ENCODE peak calls at places on chromosome 16, in eight cellular contexts. Q, R, I, J, S, K, A and H are unnamed samples.

GRCh38 chr16:53482123-53482522 is 20.9 kb downstream of the AKTIP start:
- DNase-seq in Q (no peak), R (no peak), I (no peak), J (no peak), S (no peak), K (no peak), A (no peak), H (no peak)

GRCh38 chr16:64892843-64893242 is 229.0 kb downstream of the CDH11 start:
- DNase-seq in Q (peak), R (no peak), I (no peak), J (no peak), S (no peak), K (no peak), A (no peak), H (no peak)

GRCh38 chr16:5075637-5076036 is 4.0 kb downstream of the ALG1 start:
- DNase-seq in Q (no peak), R (no peak), I (no peak), J (no peak), S (no peak), K (no peak), A (peak), H (no peak)

GRCh38 chr16:6125483-6126259 is 1028.1 kb upstream of the EEF2KMT start:
- DNase-seq in Q (no peak), R (no peak), I (no peak), J (no peak), S (no peak), K (no peak), A (no peak), H (no peak)

GRCh38 chr16:87701066-87701425 is 64.7 kb downstream of the KLHDC4 start:
- DNase-seq in Q (no peak), R (no peak), I (no peak), J (no peak), S (no peak), K (no peak), A (no peak), H (no peak)

GRCh38 chr16:66539628-66540469 is 10.1 kb downstream of the TK2 start:
- DNase-seq in Q (no peak), R (no peak), I (peak), J (no peak), S (no peak), K (no peak), A (no peak), H (no peak)

GRCh38 chr16:12898556-12898955 is 2.8 kb upstream of the SHISA9 start:
- DNase-seq in Q (no peak), R (no peak), I (no peak), J (no peak), S (no peak), K (no peak), A (peak), H (no peak)

GRCh38 chr16:75011634-75012307 is 12.9 kb downstream of the ZNRF1 start:
- DNase-seq in Q (peak), R (no peak), I (peak), J (no peak), S (peak), K (no peak), A (no peak), H (no peak)

GRCh38 chr16:74936902-74937560 is 47.9 kb downstream of the WDR59 start:
- DNase-seq in Q (peak), R (no peak), I (peak), J (no peak), S (no peak), K (no peak), A (no peak), H (no peak)

GRCh38 chr16:2148714-2149629 is 547 bp downstream of the RAB26 start:
- DNase-seq in Q (peak), R (no peak), I (peak), J (no peak), S (no peak), K (no peak), A (peak), H (peak)

GRCh38 chr16:6165330-6165984 is 1067.9 kb upstream of the EEF2KMT start:
- DNase-seq in Q (peak), R (no peak), I (no peak), J (no peak), S (no peak), K (no peak), A (no peak), H (no peak)

GRCh38 chr16:84647830-84648594 is at the start of gene KLHL36:
- DNase-seq in Q (peak), R (no peak), I (peak), J (peak), S (peak), K (peak), A (peak), H (peak)

GRCh38 chr16:20674684-20675487 is 22.6 kb downstream of the ACSM1 start:
- DNase-seq in Q (peak), R (no peak), I (peak), J (no peak), S (no peak), K (no peak), A (peak), H (no peak)

GRCh38 chr16:46857261-46857962 is 26.4 kb upstream of the C16orf87 start:
- DNase-seq in Q (peak), R (peak), I (peak), J (no peak), S (no peak), K (peak), A (no peak), H (peak)

GRCh38 chr16:17125671-17126070 is 345.1 kb downstream of the XYLT1 start:
- DNase-seq in Q (no peak), R (no peak), I (no peak), J (no peak), S (no peak), K (no peak), A (no peak), H (no peak)

GRCh38 chr16:51392651-51393187 is 241.6 kb upstream of the SALL1 start:
- DNase-seq in Q (peak), R (no peak), I (no peak), J (no peak), S (no peak), K (no peak), A (peak), H (no peak)

GRCh38 chr16:77344306-77344705 is 90.5 kb downstream of the ADAMTS18 start:
- DNase-seq in Q (no peak), R (no peak), I (no peak), J (no peak), S (no peak), K (no peak), A (no peak), H (no peak)

GRCh38 chr16:69523571-69523970 is 42.2 kb upstream of the NFAT5 start:
- DNase-seq in Q (no peak), R (no peak), I (no peak), J (no peak), S (no peak), K (no peak), A (no peak), H (no peak)

GRCh38 chr16:24514096-24514495 is 25.3 kb upstream of the RBBP6 start:
- DNase-seq in Q (no peak), R (no peak), I (no peak), J (no peak), S (no peak), K (no peak), A (no peak), H (no peak)

GRCh38 chr16:27208809-27209208 is 5.5 kb downstream of the KDM8 start:
- DNase-seq in Q (no peak), R (no peak), I (no peak), J (no peak), S (no peak), K (no peak), A (no peak), H (no peak)

GRCh38 chr16:5321925-5322324 is 224.3 kb upstream of the EEF2KMT start:
- DNase-seq in Q (no peak), R (no peak), I (peak), J (no peak), S (no peak), K (no peak), A (no peak), H (no peak)

GRCh38 chr16:65657556-65657955 is 535.7 kb upstream of the CDH11 start:
- DNase-seq in Q (no peak), R (no peak), I (no peak), J (no peak), S (no peak), K (no peak), A (peak), H (no peak)

GRCh38 chr16:72013888-72014538 is 5.5 kb downstream of the DHODH start:
- DNase-seq in Q (no peak), R (no peak), I (no peak), J (no peak), S (no peak), K (no peak), A (peak), H (no peak)

GRCh38 chr16:4521971-4522623 is 16.5 kb downstream of the CDIP1 start:
- DNase-seq in Q (peak), R (no peak), I (no peak), J (no peak), S (no peak), K (peak), A (no peak), H (no peak)

GRCh38 chr16:67697407-67697806 is 21.7 kb downstream of the GFOD2 start:
- DNase-seq in Q (no peak), R (no peak), I (no peak), J (no peak), S (no peak), K (no peak), A (no peak), H (no peak)

GRCh38 chr16:80806957-80807356 is 2.6 kb upstream of the CDYL2 start:
- DNase-seq in Q (peak), R (no peak), I (peak), J (no peak), S (no peak), K (no peak), A (no peak), H (no peak)

GRCh38 chr16:15776572-15776971 is 80.3 kb downstream of the MYH11 start:
- DNase-seq in Q (no peak), R (no peak), I (no peak), J (no peak), S (no peak), K (no peak), A (no peak), H (no peak)

GRCh38 chr16:8644151-8644512 is 22.6 kb downstream of the METTL22 start:
- DNase-seq in Q (no peak), R (no peak), I (no peak), J (no peak), S (no peak), K (no peak), A (no peak), H (no peak)

GRCh38 chr16:84379008-84379730 is 10.8 kb downstream of the ATP2C2 start:
- DNase-seq in Q (no peak), R (no peak), I (no peak), J (no peak), S (no peak), K (no peak), A (no peak), H (no peak)

GRCh38 chr16:4097826-4098240 is 18.4 kb downstream of the ADCY9 start:
- DNase-seq in Q (peak), R (no peak), I (no peak), J (no peak), S (no peak), K (no peak), A (no peak), H (no peak)

GRCh38 chr16:84461029-84461415 is 43.4 kb downstream of the MEAK7 start:
- DNase-seq in Q (no peak), R (no peak), I (no peak), J (no peak), S (no peak), K (no peak), A (peak), H (no peak)

GRCh38 chr16:73034374-73034773 is 13.6 kb downstream of the ZFHX3 start:
- DNase-seq in Q (no peak), R (no peak), I (peak), J (no peak), S (no peak), K (no peak), A (peak), H (no peak)

GRCh38 chr16:3469736-3470135 is 25.6 kb downstream of the C16orf90 start:
- DNase-seq in Q (no peak), R (no peak), I (no peak), J (no peak), S (no peak), K (no peak), A (peak), H (no peak)

GRCh38 chr16:9846362-9847099 is 335.7 kb downstream of the GRIN2A start:
- DNase-seq in Q (no peak), R (no peak), I (no peak), J (no peak), S (no peak), K (no peak), A (no peak), H (no peak)

GRCh38 chr16:31400191-31400590 is 7.1 kb downstream of the ITGAD start:
- DNase-seq in Q (no peak), R (no peak), I (no peak), J (no peak), S (no peak), K (no peak), A (no peak), H (no peak)

GRCh38 chr16:85685251-85685650 is 3.5 kb downstream of the GINS2 start:
- DNase-seq in Q (no peak), R (no peak), I (no peak), J (no peak), S (no peak), K (no peak), A (no peak), H (no peak)

GRCh38 chr16:20333120-20333519 is 5.8 kb upstream of the GP2 start:
- DNase-seq in Q (no peak), R (no peak), I (no peak), J (no peak), S (no peak), K (no peak), A (no peak), H (no peak)